ENCODE peak calls at places on chromosomes 5 and 9, in nine cellular contexts. Q, S, F, U, M, T, D, C and V are unnamed samples.
A peak's percentile ranks its signal among the peaks of the same experiment; 100 is the strongest.

GRCh38 chr5:54440456-54440893 is 15.0 kb upstream of the HSPB3 start:
- DNase-seq in Q (no peak), S (no peak), F (no peak), U (no peak), M (peak; percentile 34), T (no peak), D (no peak), C (no peak), V (no peak)

GRCh38 chr5:66149950-66150349 is 5.8 kb downstream of the SREK1 start:
- DNase-seq in Q (no peak), S (no peak), F (no peak), U (no peak), M (no peak), T (no peak), D (no peak), C (no peak), V (no peak)

GRCh38 chr9:22052376-22052945 is 43.4 kb upstream of the CDKN2B start:
- DNase-seq in Q (peak; percentile 76), S (peak; percentile 88), F (peak; percentile 96), U (peak; percentile 94), M (no peak), T (no peak), D (no peak), C (no peak), V (peak; percentile 91)

GRCh38 chr5:34652916-34653315 is 3.2 kb upstream of the RAI14 start:
- DNase-seq in Q (no peak), S (peak; percentile 74), F (peak; percentile 81), U (peak; percentile 41), M (no peak), T (no peak), D (no peak), C (no peak), V (no peak)

GRCh38 chr5:177458912-177459350 is 12.3 kb downstream of the PRR7 start:
- DNase-seq in Q (no peak), S (peak; percentile 70), F (peak; percentile 36), U (peak; percentile 26), M (no peak), T (no peak), D (no peak), C (peak; percentile 53), V (no peak)

GRCh38 chr5:61120534-61120933 is 41.7 kb downstream of the SMIM15 start:
- DNase-seq in Q (no peak), S (peak; percentile 36), F (peak; percentile 1), U (no peak), M (no peak), T (no peak), D (no peak), C (no peak), V (no peak)

GRCh38 chr5:150491876-150492275 is 16.1 kb upstream of the NDST1 start:
- DNase-seq in Q (no peak), S (no peak), F (no peak), U (no peak), M (no peak), T (no peak), D (no peak), C (no peak), V (no peak)

GRCh38 chr9:69554945-69555344 is 117.2 kb downstream of the APBA1 start:
- DNase-seq in Q (peak; percentile 84), S (peak; percentile 69), F (peak; percentile 86), U (peak; percentile 89), M (no peak), T (no peak), D (no peak), C (no peak), V (peak; percentile 33)

GRCh38 chr5:174328626-174329299 is 283.3 kb downstream of the NSG2 start:
- DNase-seq in Q (no peak), S (no peak), F (no peak), U (peak; percentile 45), M (no peak), T (no peak), D (no peak), C (no peak), V (no peak)

GRCh38 chr5:113866763-113867162 is 353.3 kb downstream of the YTHDC2 start:
- DNase-seq in Q (no peak), S (no peak), F (no peak), U (no peak), M (no peak), T (no peak), D (no peak), C (no peak), V (no peak)

GRCh38 chr5:112533315-112533867 is 114.3 kb upstream of the EPB41L4A start:
- DNase-seq in Q (no peak), S (no peak), F (no peak), U (no peak), M (no peak), T (no peak), D (no peak), C (no peak), V (no peak)

GRCh38 chr5:76689321-76690026 is 26.5 kb upstream of the F2R start:
- DNase-seq in Q (peak; percentile 88), S (peak; percentile 91), F (peak; percentile 93), U (peak; percentile 95), M (no peak), T (no peak), D (no peak), C (no peak), V (peak; percentile 85)

GRCh38 chr5:150255659-150256415 is 33.7 kb downstream of the CAMK2A start:
- DNase-seq in Q (no peak), S (peak; percentile 15), F (peak; percentile 55), U (no peak), M (no peak), T (no peak), D (no peak), C (no peak), V (no peak)

GRCh38 chr9:95090871-95091573 is 226.5 kb downstream of the FANCC start:
- DNase-seq in Q (no peak), S (no peak), F (no peak), U (no peak), M (no peak), T (no peak), D (no peak), C (no peak), V (no peak)
- H3K4me3 ChIP-seq in Q (no peak overlapping the region), S (no peak overlapping the region), F (no peak overlapping the region), U (no peak overlapping the region), M (no peak overlapping the region), T (no peak overlapping the region), D (no peak overlapping the region), C (no peak overlapping the region), V (no peak overlapping the region)

DNA sequence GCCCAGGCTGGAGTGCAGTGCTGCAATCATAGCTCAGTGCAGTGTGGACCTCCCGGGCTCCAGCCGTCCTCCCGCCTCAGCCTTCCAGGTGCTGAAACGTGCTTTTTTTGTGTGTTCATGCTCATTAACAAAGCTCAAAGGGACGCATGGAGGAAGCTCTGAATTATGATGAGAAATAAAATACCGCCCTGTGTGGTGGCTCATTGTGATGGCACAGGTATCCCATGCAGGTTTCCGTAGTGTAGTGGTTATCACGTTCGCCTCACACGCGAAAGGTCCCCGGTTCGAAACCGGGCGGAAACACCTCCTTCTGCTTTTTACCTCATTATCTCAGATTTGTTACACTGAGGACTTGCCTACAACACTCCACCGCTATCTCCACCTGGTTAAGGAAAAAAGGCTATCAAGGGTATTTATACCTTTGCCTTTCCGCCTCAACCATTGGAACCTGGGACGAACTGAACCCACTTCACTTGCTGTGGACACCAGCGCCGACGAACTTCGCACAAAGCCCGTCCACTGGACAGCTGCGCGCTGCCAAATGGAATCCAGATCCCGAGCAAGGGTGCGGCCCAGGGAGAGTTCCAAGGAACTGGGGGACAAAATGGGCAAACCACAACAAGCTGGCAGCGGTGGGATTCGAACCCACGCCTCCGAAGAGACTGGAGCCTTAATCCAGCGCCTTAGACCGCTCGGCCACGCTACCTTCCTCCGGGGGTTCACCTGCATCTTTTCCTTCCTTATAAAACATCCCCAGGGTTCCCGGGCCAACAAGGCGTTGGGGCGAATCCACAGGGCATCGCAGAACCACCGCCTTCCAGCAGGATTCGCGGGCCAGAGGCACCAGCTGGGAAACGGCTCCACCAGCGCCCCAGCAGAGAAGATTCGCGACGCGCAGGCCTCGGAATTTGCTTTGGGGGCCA is 26.3 kb downstream of the OR2V2 start:
- DNase-seq in Q (no peak), S (peak; percentile 34), F (peak; percentile 54), U (no peak), M (peak; percentile 69), T (no peak), D (no peak), C (peak; percentile 37), V (no peak)
- H3K4me3 ChIP-seq in Q (peak overlapping the region; percentile 23), S (no peak overlapping the region), F (no peak overlapping the region), U (no peak overlapping the region), M (peak overlapping the region; percentile 54), T (peak overlapping the region; percentile 36), D (no peak overlapping the region), C (peak overlapping the region; percentile 5), V (peak overlapping the region; percentile 22)

GRCh38 chr9:127931092-127931881 is 710 bp upstream of the PIP5KL1 start:
- DNase-seq in Q (no peak), S (peak; percentile 90), F (peak; percentile 90), U (peak; percentile 79), M (no peak), T (no peak), D (no peak), C (no peak), V (no peak)
- H3K4me3 ChIP-seq in Q (peak overlapping the region; percentile 70), S (peak overlapping the region; percentile 70), F (peak overlapping the region; percentile 66), U (peak overlapping the region; percentile 42), M (peak overlapping the region; percentile 70), T (peak overlapping the region; percentile 69), D (peak overlapping the region; percentile 64), C (peak overlapping the region; percentile 67), V (peak overlapping the region; percentile 65)

GRCh38 chr5:160470437-160471341 is 49.0 kb downstream of the PTTG1 start:
- DNase-seq in Q (no peak), S (no peak), F (peak; percentile 76), U (peak; percentile 86), M (no peak), T (no peak), D (peak; percentile 27), C (no peak), V (no peak)

GRCh38 chr5:160472482-160472881 is 50.8 kb downstream of the PTTG1 start:
- DNase-seq in Q (no peak), S (no peak), F (no peak), U (no peak), M (no peak), T (no peak), D (no peak), C (no peak), V (no peak)

GRCh38 chr5:160475864-160476438 is 54.3 kb downstream of the PTTG1 start:
- DNase-seq in Q (no peak), S (no peak), F (no peak), U (no peak), M (no peak), T (no peak), D (no peak), C (no peak), V (no peak)

GRCh38 chr5:160471761-160472160 is 50.1 kb downstream of the PTTG1 start:
- DNase-seq in Q (no peak), S (no peak), F (no peak), U (no peak), M (no peak), T (no peak), D (no peak), C (no peak), V (no peak)

DNA sequence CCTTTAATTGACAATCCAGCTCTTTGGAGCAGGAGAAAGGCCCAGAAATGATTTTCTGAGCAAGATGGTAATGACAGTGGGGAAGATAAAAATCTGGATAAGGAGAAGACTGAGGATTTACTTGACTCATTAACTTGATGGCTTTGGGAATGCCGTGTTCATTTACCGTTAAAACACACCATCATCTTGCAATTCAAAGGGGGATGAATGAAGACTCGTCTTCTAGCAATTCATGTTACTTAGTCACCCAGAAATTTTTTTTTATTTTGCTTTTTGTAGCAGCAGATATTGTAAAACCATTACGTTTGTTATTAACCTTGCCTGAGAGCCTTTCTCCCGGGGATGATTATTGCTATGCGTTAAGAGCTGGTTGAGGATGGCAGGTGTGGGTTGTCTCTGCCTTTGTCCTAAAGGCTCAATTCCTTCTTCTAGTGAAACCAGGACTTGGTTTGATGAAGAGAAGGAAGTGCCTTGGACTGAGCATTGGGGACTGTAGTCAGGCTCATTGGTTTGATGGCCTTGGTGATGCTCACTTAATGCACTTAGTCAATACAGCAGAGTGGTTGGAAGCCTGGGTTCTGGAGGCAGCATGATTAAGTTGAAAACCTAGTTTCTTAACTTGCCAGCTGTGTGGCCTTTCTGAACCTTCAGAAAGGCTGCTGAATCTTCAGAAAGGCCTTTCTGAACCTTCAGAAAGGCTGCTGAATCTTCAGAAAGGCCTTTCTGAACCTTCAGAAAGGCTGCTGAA is 52.3 kb downstream of the PTTG1 start:
- DNase-seq in Q (no peak), S (no peak), F (no peak), U (no peak), M (no peak), T (no peak), D (no peak), C (no peak), V (no peak)
- H3K4me3 ChIP-seq in Q (no peak overlapping the region), S (no peak overlapping the region), F (no peak overlapping the region), U (no peak overlapping the region), M (no peak overlapping the region), T (no peak overlapping the region), D (no peak overlapping the region), C (no peak overlapping the region), V (no peak overlapping the region)